ENCODE peak calls at places on chromosomes 12 and 14, in five cellular contexts. One of them, this sample, is unnamed. For H3K4me1, the result is how much of the 10 kb centered on the place peaks cover.

GRCh38 chr14:38065101-38065762 is 142.5 kb upstream of the SSTR1 start:
- DNase-seq in breast epithelium: no peak
- DNase-seq in PC-9: no peak
- DNase-seq in astrocyte: no peak
- DNase-seq in lung: no peak
- DNase-seq in this sample: no peak

GRCh38 chr12:79549531-79550271 is 141.1 kb downstream of the PAWR start:
- DNase-seq in lung: no peak
- DNase-seq in breast epithelium: no peak
- DNase-seq in astrocyte: peak
- DNase-seq in PC-9: no peak
- DNase-seq in this sample: peak

GRCh38 chr12:25970916-25971674 is 12.6 kb downstream of the RASSF8 start:
- DNase-seq in breast epithelium: no peak
- DNase-seq in lung: no peak
- DNase-seq in astrocyte: no peak
- DNase-seq in PC-9: no peak
- DNase-seq in this sample: peak

GRCh38 chr14:21686468-21686867 is 12.8 kb upstream of the OR4E1 start:
- DNase-seq in breast epithelium: no peak
- DNase-seq in astrocyte: no peak
- DNase-seq in PC-9: no peak
- DNase-seq in lung: no peak
- DNase-seq in this sample: no peak

GRCh38 chr12:11650279-11650696 is 814 bp downstream of the ETV6 start:
- DNase-seq in breast epithelium: no peak
- DNase-seq in lung: no peak
- DNase-seq in PC-9: no peak
- DNase-seq in astrocyte: no peak
- DNase-seq in this sample: no peak

GRCh38 chr12:53170876-53171724 is 9.4 kb upstream of the ZNF740 start:
- DNase-seq in lung: no peak
- DNase-seq in astrocyte: no peak
- DNase-seq in breast epithelium: peak
- DNase-seq in PC-9: no peak
- DNase-seq in this sample: no peak

GRCh38 chr14:100587763-100588411 is 670 bp upstream of the BEGAIN start:
- DNase-seq in breast epithelium: no peak
- DNase-seq in astrocyte: no peak
- DNase-seq in PC-9: no peak
- DNase-seq in lung: no peak
- DNase-seq in this sample: no peak

GRCh38 chr14:68653108-68653507 is 139.8 kb downstream of the ZFP36L1 start:
- DNase-seq in astrocyte: no peak
- DNase-seq in PC-9: no peak
- DNase-seq in lung: no peak
- DNase-seq in breast epithelium: no peak
- DNase-seq in this sample: no peak

GRCh38 chr14:102500190-102500661 is 9.3 kb downstream of the ANKRD9 start:
- DNase-seq in breast epithelium: no peak
- DNase-seq in PC-9: no peak
- DNase-seq in astrocyte: peak
- DNase-seq in lung: peak
- DNase-seq in this sample: no peak

GRCh38 chr12:84760091-84760490 is 152.5 kb downstream of the SLC6A15 start:
- DNase-seq in astrocyte: peak
- DNase-seq in breast epithelium: no peak
- DNase-seq in PC-9: no peak
- DNase-seq in lung: no peak
- DNase-seq in this sample: no peak

GRCh38 chr12:130700492-130701401 is 15.4 kb downstream of the RIMBP2 start:
- DNase-seq in lung: no peak
- DNase-seq in astrocyte: no peak
- DNase-seq in PC-9: no peak
- DNase-seq in breast epithelium: no peak
- DNase-seq in this sample: no peak

GRCh38 chr14:24659916-24660570 is 26.1 kb upstream of the GZMB start:
- DNase-seq in breast epithelium: no peak
- DNase-seq in lung: no peak
- DNase-seq in astrocyte: no peak
- DNase-seq in PC-9: no peak
- DNase-seq in this sample: no peak

GRCh38 chr12:70774055-70774454 is 136.8 kb upstream of the PTPRB start:
- DNase-seq in astrocyte: no peak
- DNase-seq in PC-9: no peak
- DNase-seq in lung: no peak
- DNase-seq in breast epithelium: no peak
- DNase-seq in this sample: no peak

GRCh38 chr12:116853507-116853906 is 27.7 kb downstream of the HRK start:
- DNase-seq in lung: no peak
- DNase-seq in astrocyte: no peak
- DNase-seq in PC-9: no peak
- DNase-seq in breast epithelium: no peak
- DNase-seq in this sample: no peak

GRCh38 chr14:79165460-79166080 is 995.4 kb downstream of the NRXN3 start:
- DNase-seq in PC-9: no peak
- DNase-seq in lung: no peak
- DNase-seq in breast epithelium: no peak
- DNase-seq in astrocyte: no peak
- DNase-seq in this sample: no peak
- H3K4me3 ChIP-seq in PC-9: no peak
- H3K4me3 ChIP-seq in lung: no peak
- H3K4me3 ChIP-seq in breast epithelium: no peak
- H3K4me3 ChIP-seq in astrocyte: no peak
- H3K4me3 ChIP-seq in this sample: no peak

GRCh38 chr14:34059925-34060746 is 109.3 kb upstream of the EGLN3 start:
- DNase-seq in PC-9: peak
- DNase-seq in astrocyte: peak
- DNase-seq in breast epithelium: peak
- DNase-seq in lung: peak
- DNase-seq in this sample: peak

GRCh38 chr14:34062353-34062973 is 111.6 kb upstream of the EGLN3 start:
- DNase-seq in breast epithelium: no peak
- DNase-seq in PC-9: no peak
- DNase-seq in lung: no peak
- DNase-seq in astrocyte: no peak
- DNase-seq in this sample: no peak

GRCh38 chr14:34059037-34059924 is 108.4 kb upstream of the EGLN3 start:
- DNase-seq in PC-9: no peak
- DNase-seq in lung: peak
- DNase-seq in breast epithelium: no peak
- DNase-seq in astrocyte: no peak
- DNase-seq in this sample: no peak

GRCh38 chr14:34058510-34058909 is 107.6 kb upstream of the EGLN3 start:
- DNase-seq in lung: peak
- DNase-seq in astrocyte: no peak
- DNase-seq in breast epithelium: no peak
- DNase-seq in PC-9: no peak
- DNase-seq in this sample: no peak

DNA sequence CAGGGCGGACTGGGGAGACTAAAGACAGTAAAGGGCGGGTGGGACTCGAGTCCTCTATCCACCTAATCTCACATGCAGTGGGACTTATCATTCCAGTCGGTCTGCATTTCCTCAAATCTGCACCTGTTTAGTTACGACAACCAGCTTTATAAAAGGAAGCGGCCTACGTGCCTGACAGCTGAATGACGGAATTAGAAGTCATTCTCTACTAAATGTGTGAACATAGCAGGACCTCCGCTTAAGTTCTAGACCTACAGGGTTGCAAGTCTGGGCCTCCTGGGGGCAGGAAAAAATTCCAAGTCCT is 109.8 kb upstream of the EGLN3 start:
- DNase-seq in PC-9: no peak
- DNase-seq in astrocyte: no peak
- DNase-seq in lung: no peak
- DNase-seq in breast epithelium: no peak
- DNase-seq in this sample: no peak
- H3K27ac ChIP-seq in PC-9: peak
- H3K27ac ChIP-seq in astrocyte: no peak
- H3K27ac ChIP-seq in lung: peak
- H3K27ac ChIP-seq in breast epithelium: peak
- H3K27ac ChIP-seq in this sample: peak

DNA sequence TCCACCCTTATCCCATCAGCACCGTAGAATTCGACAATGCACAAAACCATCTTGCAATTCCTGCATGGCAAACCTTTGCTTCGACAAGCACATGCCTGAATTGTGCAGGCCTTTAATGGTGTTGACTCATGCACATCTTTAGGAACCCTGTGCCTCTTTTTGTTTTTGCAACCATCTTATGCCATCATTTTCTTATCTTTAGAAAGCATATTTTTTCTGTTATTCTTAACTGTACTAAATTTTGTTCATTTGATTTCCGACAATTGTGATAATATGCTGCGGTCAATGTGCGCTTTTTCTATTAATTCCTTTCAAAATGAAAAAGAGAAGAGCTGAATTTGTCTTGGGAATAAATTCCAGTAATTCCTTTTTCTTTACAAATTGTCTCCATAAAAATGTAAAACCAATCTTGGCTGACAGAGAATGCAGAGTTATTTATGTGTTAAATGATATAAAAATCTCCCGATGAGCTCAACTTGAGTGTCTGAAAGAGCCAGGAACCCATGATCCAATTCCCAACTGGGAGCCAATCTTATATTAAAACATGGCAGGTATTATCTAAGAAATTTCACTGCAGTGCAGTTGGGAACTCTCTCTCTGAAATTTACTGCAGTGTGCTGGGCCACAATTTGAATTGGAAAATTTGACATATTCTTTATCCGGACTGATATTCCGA is 20.2 kb upstream of the CDK17 start:
- DNase-seq in PC-9: no peak
- DNase-seq in breast epithelium: no peak
- DNase-seq in lung: no peak
- DNase-seq in astrocyte: peak
- DNase-seq in this sample: no peak
- H3K4me1 ChIP-seq in PC-9: under half
- H3K4me1 ChIP-seq in breast epithelium: under half
- H3K4me1 ChIP-seq in lung: under half
- H3K4me1 ChIP-seq in astrocyte: under half
- H3K4me1 ChIP-seq in this sample: under half

GRCh38 chr12:56903374-56903773 is 30.8 kb downstream of the SDR9C7 start:
- DNase-seq in breast epithelium: no peak
- DNase-seq in lung: no peak
- DNase-seq in astrocyte: no peak
- DNase-seq in PC-9: no peak
- DNase-seq in this sample: no peak
- H3K4me3 ChIP-seq in breast epithelium: no peak
- H3K4me3 ChIP-seq in lung: no peak
- H3K4me3 ChIP-seq in astrocyte: no peak
- H3K4me3 ChIP-seq in PC-9: no peak
- H3K4me3 ChIP-seq in this sample: no peak

DNA sequence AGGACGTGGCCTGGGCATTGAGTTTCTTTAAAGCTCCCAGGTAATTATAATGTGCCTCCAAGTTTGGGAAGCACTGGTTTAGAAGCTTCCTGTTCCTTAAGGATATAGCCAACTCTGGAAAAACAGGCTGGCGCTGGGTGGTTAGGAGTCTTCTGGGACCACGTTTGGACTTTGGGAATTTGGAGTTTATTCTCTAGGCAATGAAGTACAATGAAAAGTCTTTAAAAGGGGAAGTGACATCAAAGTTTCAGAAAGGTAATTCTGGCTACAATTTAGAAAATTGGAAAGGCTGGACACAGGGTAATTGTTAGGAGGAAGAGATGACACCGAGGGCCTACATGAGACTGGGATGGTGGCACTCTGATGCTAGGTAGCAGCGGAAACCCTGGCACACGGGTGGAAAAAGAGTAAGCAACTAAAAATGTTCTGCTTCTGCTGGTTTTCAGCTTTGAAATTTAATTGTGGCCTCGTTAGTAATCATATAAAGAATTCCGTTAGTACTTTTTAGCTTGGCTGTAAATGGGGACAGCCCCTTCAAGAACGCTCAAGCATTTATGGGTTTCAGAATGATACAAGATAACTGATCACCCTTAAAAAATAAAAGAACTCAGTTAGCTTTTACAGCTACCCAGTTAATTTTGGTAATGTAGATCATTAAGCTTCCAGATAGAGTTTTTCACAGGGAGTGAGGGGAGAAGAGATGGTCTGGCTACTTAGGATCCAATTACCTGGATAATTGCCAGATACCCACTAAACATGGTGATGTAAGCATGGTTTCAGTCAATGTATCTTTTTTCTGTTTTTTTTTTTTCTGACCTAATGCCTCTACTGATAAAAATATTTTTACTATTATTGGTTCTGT is 12.8 kb upstream of the DCP1B start:
- DNase-seq in breast epithelium: no peak
- DNase-seq in PC-9: no peak
- DNase-seq in astrocyte: no peak
- DNase-seq in lung: no peak
- DNase-seq in this sample: no peak
- H3K27ac ChIP-seq in breast epithelium: no peak
- H3K27ac ChIP-seq in PC-9: no peak
- H3K27ac ChIP-seq in astrocyte: no peak
- H3K27ac ChIP-seq in lung: peak
- H3K27ac ChIP-seq in this sample: no peak

DNA sequence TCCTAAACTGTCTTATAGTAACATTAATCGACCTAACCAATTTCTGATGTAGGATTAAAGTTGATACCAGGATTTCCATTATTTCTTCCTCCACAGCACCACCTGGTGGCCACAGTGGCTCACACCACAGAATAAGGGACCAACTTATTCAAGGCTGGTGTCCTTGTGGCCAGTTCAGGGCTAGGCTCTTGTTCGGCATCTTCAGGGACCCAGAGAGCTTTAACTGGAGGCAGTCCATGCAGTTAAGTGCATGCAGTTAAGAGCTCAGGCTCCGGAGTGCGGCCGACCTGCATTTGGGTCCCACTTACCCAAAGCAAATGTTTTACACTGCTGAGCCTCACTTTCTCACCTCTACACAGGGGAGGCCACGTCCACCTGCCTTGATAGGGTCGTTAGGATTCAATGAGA is 42.0 kb upstream of the GPR68 start:
- DNase-seq in lung: peak
- DNase-seq in astrocyte: peak
- DNase-seq in breast epithelium: peak
- DNase-seq in PC-9: peak
- DNase-seq in this sample: peak
- H3K4me1 ChIP-seq in lung: under half
- H3K4me1 ChIP-seq in astrocyte: under half
- H3K4me1 ChIP-seq in breast epithelium: under half
- H3K4me1 ChIP-seq in PC-9: under half
- H3K4me1 ChIP-seq in this sample: under half